ENCODE peak calls at places on chromosomes 1 and 21, in seven cellular contexts. A, V, P, B, O, J and W are unnamed samples.

GRCh38 chr21:42632336-42632751 is 21.1 kb upstream of the PDE9A start:
- DNase-seq in A (no peak), V (no peak), P (no peak), B (no peak), O (peak; percentile 51), J (no peak), W (no peak)

GRCh38 chr1:228151526-228151925 is 1.8 kb downstream of the GJC2 start:
- DNase-seq in A (no peak), V (no peak), P (no peak), B (no peak), O (no peak), J (no peak), W (peak; percentile 28)

GRCh38 chr1:84089470-84090261 is 54.4 kb upstream of the PRKACB start:
- DNase-seq in A (peak; percentile 11), V (no peak), P (no peak), B (peak; percentile 31), O (no peak), J (no peak), W (no peak)

GRCh38 chr21:34809822-34810221 is 141.0 kb downstream of the CLIC6 start:
- DNase-seq in A (no peak), V (no peak), P (no peak), B (no peak), O (no peak), J (no peak), W (no peak)

GRCh38 chr1:172254521-172255222 is 165.8 kb upstream of the C1orf105 start:
- DNase-seq in A (no peak), V (no peak), P (no peak), B (peak; percentile 72), O (no peak), J (no peak), W (no peak)

GRCh38 chr1:1542766-1543705 is 2.6 kb upstream of the TMEM240 start:
- DNase-seq in A (peak; percentile 80), V (no peak), P (no peak), B (no peak), O (peak; percentile 62), J (no peak), W (no peak)

GRCh38 chr1:201389066-201389465 is 10.1 kb downstream of the LAD1 start:
- DNase-seq in A (no peak), V (no peak), P (no peak), B (no peak), O (no peak), J (no peak), W (no peak)

GRCh38 chr1:17842686-17843085 is 87.6 kb downstream of the ACTL8 start:
- DNase-seq in A (no peak), V (no peak), P (no peak), B (no peak), O (no peak), J (no peak), W (no peak)

GRCh38 chr1:234752927-234753326 is 142.9 kb upstream of the IRF2BP2 start:
- DNase-seq in A (no peak), V (no peak), P (no peak), B (no peak), O (no peak), J (no peak), W (no peak)

GRCh38 chr1:114037503-114037890 is 58.2 kb downstream of the OLFML3 start:
- DNase-seq in A (no peak), V (no peak), P (no peak), B (no peak), O (no peak), J (no peak), W (no peak)

GRCh38 chr1:20255666-20256065 is 35.0 kb upstream of the VWA5B1 start:
- DNase-seq in A (peak; percentile 87), V (no peak), P (peak; percentile 82), B (no peak), O (no peak), J (no peak), W (peak; percentile 57)

GRCh38 chr1:89043940-89044339 is 21.1 kb downstream of the GBP1 start:
- DNase-seq in A (no peak), V (no peak), P (no peak), B (no peak), O (no peak), J (no peak), W (no peak)

GRCh38 chr1:12480748-12481362 is 137.2 kb downstream of the DHRS3 start:
- DNase-seq in A (peak; percentile 73), V (peak; percentile 21), P (peak; percentile 84), B (peak; percentile 94), O (no peak), J (peak; percentile 59), W (no peak)

GRCh38 chr21:15895142-15896106 is 165.6 kb downstream of the USP25 start:
- DNase-seq in A (no peak), V (no peak), P (no peak), B (no peak), O (no peak), J (no peak), W (no peak)

GRCh38 chr1:32215629-32216505 is 6.3 kb downstream of the TMEM234 start:
- DNase-seq in A (peak; percentile 87), V (peak; percentile 52), P (peak; percentile 83), B (peak; percentile 60), O (no peak), J (peak; percentile 68), W (peak; percentile 65)

GRCh38 chr1:31955917-31956736 is 18.0 kb upstream of the PTP4A2 start:
- DNase-seq in A (peak; percentile 96), V (peak; percentile 69), P (peak; percentile 80), B (peak; percentile 97), O (peak; percentile 90), J (peak; percentile 72), W (no peak)

GRCh38 chr1:70627910-70628309 is 216.8 kb downstream of the CTH start:
- DNase-seq in A (peak; percentile 13), V (no peak), P (no peak), B (no peak), O (no peak), J (no peak), W (peak; percentile 33)

GRCh38 chr1:161738627-161739287 is 10.8 kb upstream of the DUSP12 start:
- DNase-seq in A (peak; percentile 50), V (peak; percentile 23), P (peak; percentile 30), B (peak; percentile 44), O (no peak), J (peak; percentile 77), W (no peak)

GRCh38 chr21:32861871-32862270 is 90.3 kb upstream of the PAXBP1 start:
- DNase-seq in A (no peak), V (no peak), P (no peak), B (no peak), O (no peak), J (no peak), W (no peak)

GRCh38 chr1:160797861-160798273 is 1.9 kb downstream of the LY9 start:
- DNase-seq in A (no peak), V (peak; percentile 59), P (no peak), B (no peak), O (no peak), J (peak; percentile 79), W (no peak)

GRCh38 chr1:27522860-27523665 is 33.1 kb upstream of the WASF2 start:
- DNase-seq in A (peak; percentile 68), V (peak; percentile 57), P (no peak), B (peak; percentile 31), O (no peak), J (peak; percentile 77), W (no peak)

GRCh38 chr1:1145547-1145914 is 28.1 kb upstream of the TTLL10 start:
- DNase-seq in A (no peak), V (no peak), P (no peak), B (no peak), O (no peak), J (no peak), W (no peak)

GRCh38 chr1:238681021-238681420 is 705.3 kb upstream of the CHRM3 start:
- DNase-seq in A (no peak), V (no peak), P (no peak), B (no peak), O (no peak), J (no peak), W (no peak)

DNA sequence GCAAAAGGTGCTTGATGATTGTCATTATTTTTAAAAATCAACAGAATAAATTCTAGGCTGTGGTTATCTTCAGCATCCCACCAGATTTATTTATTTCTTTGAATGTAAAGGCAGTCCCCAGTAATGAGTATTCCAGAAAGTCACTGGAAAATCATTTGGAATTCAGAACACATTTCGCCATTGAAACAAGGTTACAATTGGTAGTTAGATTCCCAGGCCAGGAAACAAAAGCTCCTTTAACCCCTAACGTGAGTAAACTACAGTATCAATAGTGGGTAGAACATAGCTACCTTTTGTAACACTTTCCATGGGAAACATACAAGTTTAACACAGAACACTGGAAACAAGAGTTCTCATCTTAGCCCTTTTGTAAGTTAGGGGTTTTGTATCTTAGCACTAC is 53.4 kb upstream of the BMP8A start:
- DNase-seq in A (no peak), V (no peak), P (no peak), B (no peak), O (no peak), J (no peak), W (no peak)
- TF ChIP-seq CTCF in A (no peak), V (no peak), P (no peak), B (no peak), O (no peak), J (no peak), W (no peak)

GRCh38 chr1:111269820-111270406 is 20.7 kb upstream of the CHIA start:
- DNase-seq in A (no peak), V (no peak), P (no peak), B (no peak), O (no peak), J (no peak), W (no peak)
- H3K27me3 ChIP-seq in A (no peaks in the 10 kb centered on the region), V (peaks cover 20% of the 10 kb centered on the region), P (peaks cover 18% of the 10 kb centered on the region), B (peaks cover 26% of the 10 kb centered on the region), O (peaks cover 54% of the 10 kb centered on the region), J (no peaks in the 10 kb centered on the region), W (no peaks in the 10 kb centered on the region)

GRCh38 chr1:25666437-25666836 is 49.8 kb downstream of the MAN1C1 start:
- DNase-seq in A (no peak), V (no peak), P (no peak), B (no peak), O (no peak), J (no peak), W (no peak)

GRCh38 chr1:25661043-25661807 is 44.6 kb downstream of the MAN1C1 start:
- DNase-seq in A (peak; percentile 23), V (no peak), P (peak; percentile 37), B (peak; percentile 15), O (no peak), J (no peak), W (no peak)

GRCh38 chr1:25664800-25665199 is 48.2 kb downstream of the MAN1C1 start:
- DNase-seq in A (no peak), V (no peak), P (no peak), B (no peak), O (no peak), J (no peak), W (no peak)

GRCh38 chr1:25668931-25669573 is 52.5 kb downstream of the MAN1C1 start:
- DNase-seq in A (no peak), V (no peak), P (no peak), B (no peak), O (no peak), J (no peak), W (no peak)

GRCh38 chr1:25664357-25664796 is 47.8 kb downstream of the MAN1C1 start:
- DNase-seq in A (no peak), V (no peak), P (no peak), B (peak; percentile 25), O (no peak), J (no peak), W (no peak)
- H3K27ac ChIP-seq in A (no peak overlapping the region), V (no peak overlapping the region), P (no peak overlapping the region), B (no peak overlapping the region), O (no peak overlapping the region), J (no peak overlapping the region), W (no peak overlapping the region)

DNA sequence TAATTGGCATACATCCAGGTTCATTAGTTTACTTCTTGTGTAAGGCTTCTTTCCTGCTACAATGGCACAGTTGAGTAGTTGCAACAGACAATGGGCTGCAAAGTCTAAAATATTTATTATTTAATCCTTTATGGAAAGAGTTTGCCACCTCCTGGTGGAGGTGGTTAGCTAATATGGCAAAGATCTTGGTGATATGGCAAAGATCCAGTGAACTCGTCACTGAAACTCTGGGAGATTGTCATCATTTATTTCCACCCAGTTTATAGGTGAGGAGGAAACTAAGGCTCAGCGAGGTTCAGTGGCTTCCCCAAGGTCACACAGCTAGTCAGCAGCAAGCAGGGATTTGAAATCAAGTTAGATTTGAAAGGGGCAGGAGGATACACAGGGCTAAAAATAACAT is 16.1 kb upstream of the IFFO2 start:
- DNase-seq in A (no peak), V (no peak), P (no peak), B (peak; percentile 60), O (no peak), J (no peak), W (no peak)
- TF ChIP-seq CTCF in A (no peak), V (peak; percentile 72), P (no peak), B (no peak), O (peak; percentile 58), J (peak; percentile 59), W (peak; percentile 50)